ENCODE peak calls at places on chromosome 13, in six cellular contexts. A is globus pallidus, F is T-helper 17 cell, U is Right ventricle myocardium superior, R is COR-L47, O is T follicular helper cell. X is an unnamed sample.

GRCh38 chr13:60155978-60156377 is 7.8 kb downstream of the DIAPH3 start:
- DNase-seq in R (no peak), O (no peak), A (no peak), U (no peak), F (no peak), X (no peak)

GRCh38 chr13:82848766-82849165 is 1033.5 kb downstream of the SLITRK1 start:
- DNase-seq in F (no peak), O (no peak), U (no peak), A (no peak), R (no peak), X (no peak)

GRCh38 chr13:36918246-36919060 is 1.6 kb downstream of the SMAD9 start:
- DNase-seq in F (no peak), R (peak), O (no peak), A (no peak), U (no peak), X (no peak)

GRCh38 chr13:77729502-77730221 is 32.2 kb downstream of the SLAIN1 start:
- DNase-seq in R (no peak), F (no peak), O (no peak), A (no peak), U (no peak), X (no peak)

GRCh38 chr13:73782781-73783180 is 351.4 kb downstream of the KLF12 start:
- DNase-seq in F (no peak), U (no peak), R (peak), A (no peak), O (no peak), X (no peak)

GRCh38 chr13:43572601-43573360 is 214.0 kb downstream of the ENOX1 start:
- DNase-seq in R (no peak), O (no peak), A (no peak), U (no peak), F (no peak), X (no peak)

GRCh38 chr13:54945978-54946377 is 1917.4 kb downstream of the OLFM4 start:
- DNase-seq in F (no peak), A (no peak), R (peak), O (no peak), U (no peak), X (no peak)

GRCh38 chr13:114099918-114100445 is 32.4 kb downstream of the RASA3 start:
- DNase-seq in U (no peak), R (no peak), A (no peak), O (no peak), F (no peak), X (peak)

GRCh38 chr13:113810640-113811039 is 51.6 kb downstream of the TMEM255B start:
- DNase-seq in F (no peak), A (no peak), O (no peak), U (peak), R (no peak), X (no peak)

GRCh38 chr13:42814868-42815267 is 33.5 kb downstream of the FAM216B start:
- DNase-seq in F (no peak), U (no peak), R (no peak), A (no peak), O (no peak), X (no peak)

GRCh38 chr13:83312194-83312593 is 570.1 kb downstream of the SLITRK1 start:
- DNase-seq in F (no peak), U (no peak), A (no peak), O (no peak), R (no peak), X (no peak)

GRCh38 chr13:39971526-39971925 is 316.1 kb downstream of the COG6 start:
- DNase-seq in A (no peak), U (no peak), R (no peak), F (no peak), O (no peak), X (no peak)

GRCh38 chr13:102710261-102710679 is 15.4 kb upstream of the METTL21C start:
- DNase-seq in F (no peak), U (no peak), O (no peak), R (no peak), A (no peak), X (no peak)

GRCh38 chr13:79237981-79238380 is 168.1 kb downstream of the RBM26 start:
- DNase-seq in U (no peak), A (no peak), R (no peak), F (no peak), O (no peak), X (no peak)

GRCh38 chr13:35699181-35699580 is 222.7 kb upstream of the MAB21L1 start:
- DNase-seq in O (no peak), F (no peak), R (no peak), A (no peak), U (no peak), X (no peak)

GRCh38 chr13:108322206-108322824 is 52.8 kb downstream of the TNFSF13B start:
- DNase-seq in R (peak), F (no peak), O (no peak), A (peak), U (no peak), X (no peak)

GRCh38 chr13:73913043-73913740 is 221.0 kb downstream of the KLF12 start:
- DNase-seq in O (no peak), U (no peak), F (no peak), R (no peak), A (no peak), X (no peak)

GRCh38 chr13:36207672-36208071 is 6.7 kb downstream of the SOHLH2 start:
- DNase-seq in A (no peak), F (no peak), O (no peak), U (no peak), R (no peak), X (no peak)

GRCh38 chr13:23723463-23723862 is 153.3 kb downstream of the TNFRSF19 start:
- DNase-seq in F (no peak), R (no peak), O (no peak), A (no peak), U (no peak), X (no peak)

GRCh38 chr13:95784161-95784880 is 107.4 kb downstream of the DNAJC3 start:
- DNase-seq in A (no peak), F (no peak), U (no peak), O (no peak), R (no peak), X (no peak)

GRCh38 chr13:74550039-74550438 is 415.8 kb upstream of the KLF12 start:
- DNase-seq in A (no peak), F (no peak), R (no peak), U (no peak), O (no peak), X (no peak)

GRCh38 chr13:113785051-113786010 is 26.3 kb downstream of the TMEM255B start:
- DNase-seq in F (no peak), O (no peak), A (no peak), U (no peak), R (peak), X (no peak)

GRCh38 chr13:98977568-98978270 is at the start of gene DOCK9:
- DNase-seq in A (peak), R (peak), U (peak), O (no peak), F (no peak), X (peak)

GRCh38 chr13:29266261-29266660 is 329.2 kb downstream of the SLC7A1 start:
- DNase-seq in O (no peak), U (no peak), R (no peak), A (no peak), F (no peak), X (no peak)

GRCh38 chr13:49681837-49682236 is 9.4 kb downstream of the EBPL start:
- DNase-seq in O (no peak), U (no peak), F (no peak), R (peak), A (no peak), X (no peak)

GRCh38 chr13:112078879-112079526 is 12.1 kb downstream of the SOX1 start:
- DNase-seq in U (no peak), A (no peak), R (peak), O (no peak), F (no peak), X (no peak)

GRCh38 chr13:100513987-100514670 is 74.5 kb downstream of the GGACT start:
- DNase-seq in F (no peak), U (no peak), A (no peak), O (no peak), R (peak), X (no peak)

GRCh38 chr13:45142440-45143345 is 22.4 kb downstream of the GTF2F2 start:
- DNase-seq in R (no peak), A (peak), O (no peak), F (no peak), U (no peak), X (no peak)

GRCh38 chr13:109410868-109411267 is 375.5 kb downstream of the IRS2 start:
- DNase-seq in F (no peak), O (no peak), U (no peak), R (no peak), A (no peak), X (no peak)

GRCh38 chr13:93435651-93436050 is 209.0 kb downstream of the GPC6 start:
- DNase-seq in R (no peak), O (no peak), U (no peak), F (no peak), A (no peak), X (no peak)

GRCh38 chr13:30446122-30446500 is 19.6 kb downstream of the HMGB1 start:
- DNase-seq in A (no peak), F (no peak), U (no peak), O (no peak), R (no peak), X (no peak)